ENCODE peak calls at places on chromosome 6, in five cellular contexts. S is K562, G is HepG2, I is H1, M is GM12878. Y is an unnamed sample.

GRCh38 chr6:17381429-17382147 is 11.8 kb upstream of the CAP2 start:
- DNase-seq in S (no peak), G (no peak), I (no peak), M (no peak), Y (peak)

GRCh38 chr6:143264996-143265734 is 185.3 kb downstream of the ADAT2 start:
- DNase-seq in S (no peak), G (no peak), I (no peak), M (no peak), Y (no peak)

GRCh38 chr6:81727876-81728517 is 24.5 kb downstream of the TENT5A start:
- DNase-seq in S (no peak), G (no peak), I (no peak), M (peak), Y (no peak)

GRCh38 chr6:36432151-36432633 is 10.5 kb downstream of the PXT1 start:
- DNase-seq in S (no peak), G (no peak), I (no peak), M (no peak), Y (no peak)

GRCh38 chr6:144471986-144472385 is 186.9 kb downstream of the UTRN start:
- DNase-seq in S (no peak), G (no peak), I (no peak), M (no peak), Y (no peak)

GRCh38 chr6:155261146-155261900 is 2.5 kb upstream of the CLDN20 start:
- DNase-seq in S (no peak), G (peak), I (no peak), M (no peak), Y (no peak)

GRCh38 chr6:42714098-42714761 is 8.2 kb downstream of the PRPH2 start:
- DNase-seq in S (no peak), G (no peak), I (no peak), M (no peak), Y (no peak)

GRCh38 chr6:163485388-163485851 is 70.9 kb downstream of the QKI start:
- DNase-seq in S (peak), G (no peak), I (no peak), M (no peak), Y (no peak)

GRCh38 chr6:129281173-129281796 is 398.3 kb downstream of the LAMA2 start:
- DNase-seq in S (no peak), G (no peak), I (no peak), M (no peak), Y (no peak)

GRCh38 chr6:11350294-11350693 is 117.8 kb upstream of the NEDD9 start:
- DNase-seq in S (no peak), G (peak), I (no peak), M (no peak), Y (no peak)

GRCh38 chr6:92174398-92175073 is 1244.8 kb downstream of the EPHA7 start:
- DNase-seq in S (no peak), G (no peak), I (no peak), M (no peak), Y (no peak)

DNA sequence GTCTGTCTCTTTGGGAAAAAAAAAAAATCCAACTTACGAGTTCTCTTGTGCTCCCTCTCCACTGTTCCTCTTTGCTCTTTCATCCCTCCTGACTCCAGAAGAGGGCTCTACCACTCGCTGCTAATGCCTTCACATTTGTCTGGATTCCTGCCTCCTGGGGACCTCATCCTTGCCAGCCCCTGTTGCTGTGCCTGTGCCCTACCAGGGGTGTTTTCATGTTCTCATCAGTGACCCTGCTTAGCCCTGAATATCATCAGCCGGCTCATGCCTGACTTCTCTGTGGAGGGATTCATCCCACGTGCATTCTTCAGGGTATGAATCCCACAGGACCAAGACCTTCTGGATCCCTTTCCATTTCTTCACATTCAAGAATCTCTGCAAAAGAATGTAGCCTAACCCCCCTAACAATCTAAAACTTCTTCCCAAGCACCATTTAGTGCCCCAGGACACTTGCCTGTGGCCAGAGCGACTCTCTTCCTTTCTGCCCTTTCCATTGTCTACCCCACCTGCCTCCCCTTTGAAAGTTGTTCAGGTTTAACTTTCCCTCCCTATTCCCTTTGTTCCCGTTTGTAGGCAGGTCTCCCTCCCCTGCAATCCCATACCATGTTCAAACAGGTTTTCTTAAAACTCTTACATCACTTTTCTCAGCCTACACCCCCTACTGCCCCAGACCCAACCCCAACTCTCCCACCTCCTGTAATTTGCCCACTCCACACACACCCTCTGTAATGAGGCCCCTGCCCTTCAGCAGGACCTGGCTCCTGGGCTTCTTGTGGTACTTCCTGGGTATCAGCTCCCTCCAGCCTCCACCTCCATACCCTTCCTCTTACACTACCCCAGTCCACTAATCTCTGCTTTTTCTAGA is 50.2 kb downstream of the RREB1 start:
- DNase-seq in S (no peak), G (no peak), I (no peak), M (no peak), Y (no peak)
- TF ChIP-seq KDM1A in S (no peak), G (no peak), I (no peak), M (no peak), Y (no peak)

DNA sequence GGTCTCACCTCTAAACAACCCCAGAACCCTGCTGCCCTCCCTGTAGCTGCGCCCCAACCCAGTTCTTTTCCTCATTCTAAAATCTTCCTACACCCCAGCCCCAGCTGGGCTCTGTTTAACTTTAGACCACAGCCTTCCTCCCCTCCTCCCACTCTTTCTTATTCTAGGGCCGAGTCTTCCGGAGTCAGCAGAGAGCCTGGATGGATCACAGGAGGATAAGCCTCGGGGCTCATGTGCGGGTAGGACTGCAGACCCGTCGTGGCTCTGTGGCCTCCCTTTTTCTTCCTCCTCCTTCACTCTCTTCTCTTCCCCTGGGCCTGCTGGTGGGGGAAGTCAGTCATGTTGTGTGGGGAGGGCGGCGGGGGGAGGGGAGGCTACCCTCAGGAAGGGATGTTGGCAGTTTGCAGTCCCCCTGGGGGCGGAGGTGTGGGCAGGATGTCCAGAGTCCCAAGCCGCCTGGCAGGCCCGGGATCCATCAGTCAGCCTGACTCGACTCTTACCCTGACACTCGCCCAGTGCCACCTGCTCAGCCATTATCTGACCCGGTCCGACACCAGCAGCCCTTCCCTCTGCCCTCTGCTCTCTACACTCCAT is 8.1 kb downstream of the CAPN11 start:
- DNase-seq in S (peak), G (no peak), I (no peak), M (no peak), Y (no peak)
- TF ChIP-seq KDM1A in S (no peak), G (no peak), I (no peak), M (no peak), Y (no peak)

GRCh38 chr6:160457843-160458242 is 109.7 kb downstream of the SLC22A3 start:
- DNase-seq in S (no peak), G (no peak), I (no peak), M (no peak), Y (no peak)

GRCh38 chr6:160456214-160456546 is 108.0 kb downstream of the SLC22A3 start:
- DNase-seq in S (no peak), G (no peak), I (no peak), M (no peak), Y (no peak)

GRCh38 chr6:160454303-160454702 is 106.1 kb downstream of the SLC22A3 start:
- DNase-seq in S (no peak), G (peak), I (no peak), M (no peak), Y (no peak)

GRCh38 chr6:160450849-160451248 is 102.7 kb downstream of the SLC22A3 start:
- DNase-seq in S (no peak), G (no peak), I (no peak), M (no peak), Y (no peak)

DNA sequence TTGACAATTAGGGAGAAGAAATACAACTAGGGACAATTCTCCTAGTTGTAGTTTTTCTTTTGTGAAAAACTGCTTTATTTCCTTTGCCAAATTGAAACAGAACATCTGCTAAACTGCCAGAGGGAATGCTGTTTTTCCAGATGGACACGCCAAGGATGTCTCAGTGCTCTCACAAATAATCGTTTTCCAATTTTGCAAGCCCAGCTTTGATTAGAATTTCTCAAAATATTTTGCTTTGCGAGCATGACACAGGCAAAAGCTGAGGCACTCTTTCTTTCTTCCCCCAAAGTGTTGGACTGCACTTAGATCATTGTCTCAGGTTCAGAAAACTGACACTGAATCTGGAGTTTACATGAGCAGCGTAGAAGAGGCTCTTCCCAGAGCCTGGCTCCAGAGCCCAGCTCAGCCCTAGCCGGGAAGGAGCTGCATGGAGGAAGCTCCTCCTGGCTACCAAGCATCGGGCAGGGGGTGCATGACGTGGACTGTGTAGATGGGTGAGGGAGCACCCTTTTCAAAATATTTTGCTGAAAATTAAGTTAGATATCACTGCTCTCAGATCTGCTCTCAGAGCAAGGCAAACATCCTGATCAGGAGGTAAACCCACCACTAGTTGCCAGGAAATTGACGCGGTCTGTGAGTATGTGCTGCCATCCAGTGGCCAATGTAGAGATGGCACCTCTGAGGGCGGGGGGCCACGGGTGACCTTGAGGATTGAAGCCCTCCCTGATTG is 107.5 kb downstream of the SLC22A3 start:
- DNase-seq in S (peak), G (peak), I (peak), M (peak), Y (peak)
- TF ChIP-seq KDM1A in S (no peak), G (no peak), I (no peak), M (no peak), Y (no peak)

DNA sequence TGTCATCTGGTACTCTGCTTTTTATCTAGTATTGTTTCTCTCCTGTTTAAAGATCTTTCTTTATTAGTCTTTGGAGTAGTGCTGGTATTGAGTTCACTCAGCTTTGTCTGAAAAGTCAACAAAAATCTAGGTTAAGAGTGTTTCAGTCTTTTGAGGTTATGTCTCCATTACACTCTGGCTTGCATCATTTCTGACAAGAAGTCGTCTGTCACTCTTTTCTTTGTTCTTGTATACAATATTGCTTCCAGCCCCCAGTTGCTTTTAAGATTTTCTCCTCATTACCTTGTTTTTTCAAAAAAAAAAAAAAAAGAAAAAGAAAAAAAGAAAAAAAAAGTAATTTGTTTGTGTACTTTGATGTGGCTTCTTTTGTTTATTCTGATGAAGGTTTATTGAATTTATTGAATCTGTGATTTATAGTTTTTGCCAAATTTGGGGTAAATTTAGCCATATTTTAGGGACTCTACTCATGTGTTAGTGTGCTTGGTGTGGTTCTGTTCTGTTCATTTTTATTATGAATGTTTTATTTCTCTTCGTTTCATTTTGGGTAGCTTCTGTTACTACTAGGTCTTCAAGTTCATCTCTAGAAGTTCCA is 408.9 kb downstream of the CDKAL1 start:
- DNase-seq in S (no peak), G (no peak), I (no peak), M (no peak), Y (no peak)
- TF ChIP-seq KDM1A in S (no peak), G (no peak), I (no peak), M (no peak), Y (no peak)

DNA sequence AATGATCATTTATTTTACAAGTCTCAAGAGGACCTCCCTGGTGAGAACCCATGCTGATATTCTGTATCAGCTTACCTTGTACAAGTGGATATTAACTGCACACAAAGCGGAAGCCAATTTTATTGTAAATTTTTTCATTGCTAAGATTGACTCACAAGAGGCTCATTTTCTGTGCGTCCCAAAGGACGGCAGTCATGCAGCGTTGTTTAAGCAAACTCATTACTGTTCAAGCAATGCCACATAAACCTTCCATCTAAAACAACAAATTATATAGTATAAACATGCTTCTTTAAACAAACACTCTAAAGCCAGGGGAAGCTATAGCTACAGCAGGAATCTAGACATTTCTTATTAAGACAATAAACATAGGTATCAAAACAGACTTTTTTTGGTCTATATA is 575.3 kb downstream of the FRK start:
- DNase-seq in S (no peak), G (no peak), I (no peak), M (no peak), Y (no peak)
- TF ChIP-seq KDM1A in S (no peak), G (no peak), I (no peak), M (no peak), Y (no peak)

DNA sequence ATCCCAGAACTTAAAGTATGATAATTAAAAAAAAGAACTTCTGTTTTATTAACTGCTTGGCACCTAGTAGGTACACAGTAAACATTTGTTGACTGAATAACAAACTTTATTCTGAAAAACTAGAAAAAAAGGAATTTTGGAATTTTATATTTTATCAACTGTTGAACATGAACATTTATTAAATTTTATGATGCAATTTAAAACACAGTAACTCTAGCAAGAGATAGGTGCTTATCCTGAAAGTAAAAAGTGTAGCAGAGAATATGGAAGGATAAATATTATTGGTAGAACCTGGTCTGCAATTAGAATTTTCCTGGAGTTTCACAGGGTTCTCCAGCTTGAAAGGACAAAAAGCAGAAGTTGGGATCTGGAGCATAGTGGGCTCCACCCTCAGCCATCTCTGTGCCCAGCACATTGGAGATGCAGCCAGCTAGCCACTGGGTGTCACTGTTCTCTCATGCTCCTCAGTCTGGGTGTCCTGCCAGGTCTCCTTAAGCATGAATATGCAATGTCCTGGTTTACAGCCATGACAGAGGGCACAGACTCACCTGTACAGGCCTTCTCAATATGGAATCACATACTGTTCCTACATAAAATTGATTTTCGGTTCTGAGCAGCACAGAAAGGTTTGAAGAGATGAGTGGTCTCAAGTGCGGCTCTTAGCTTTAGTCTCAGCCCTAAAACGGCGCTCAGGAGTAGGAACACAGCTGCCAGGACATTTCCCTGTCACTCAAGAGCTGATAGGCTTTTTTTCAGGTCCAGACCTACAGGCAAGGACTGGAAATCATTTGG is 31.7 kb upstream of the IL20RA start:
- DNase-seq in S (peak), G (peak), I (peak), M (no peak), Y (peak)
- TF ChIP-seq KDM1A in S (no peak), G (no peak), I (no peak), M (no peak), Y (no peak)

Y was measured in A549.